ENCODE peak calls at places on chromosomes 16 and 17, in four cellular contexts. G is PC-3, X is DND-41, A is esophagus squamous epithelium. R is an unnamed sample. For H3K9me3, the result is how much of the 10 kb centered on the place peaks cover.

GRCh38 chr17:73283841-73284282 is 22.2 kb upstream of the CPSF4L start:
- DNase-seq in G (no peak), A (no peak), X (no peak), R (no peak)

GRCh38 chr16:64416232-64417010 is 705.4 kb downstream of the CDH11 start:
- DNase-seq in A (no peak), G (peak), X (no peak), R (no peak)

GRCh38 chr17:5034651-5035050 is 575 bp downstream of the SLC52A1 start:
- DNase-seq in X (no peak), G (no peak), A (no peak), R (no peak)

GRCh38 chr16:2769675-2770056 is 7.4 kb downstream of the ELOB start:
- DNase-seq in X (no peak), A (no peak), G (no peak), R (peak)

GRCh38 chr16:66621973-66622372 is 17.5 kb downstream of the CMTM3 start:
- DNase-seq in A (no peak), G (no peak), X (no peak), R (no peak)

GRCh38 chr17:17675925-17676534 is 5.2 kb upstream of the RAI1 start:
- DNase-seq in G (peak), X (peak), A (no peak), R (no peak)

GRCh38 chr17:8031950-8032349 is 6.9 kb upstream of the ALOX15B start:
- DNase-seq in G (no peak), X (no peak), A (no peak), R (no peak)

GRCh38 chr17:44374306-44375195 is 10.9 kb upstream of the FAM171A2 start:
- DNase-seq in G (no peak), X (no peak), A (no peak), R (no peak)

GRCh38 chr17:9104370-9105041 is 83.2 kb downstream of the NTN1 start:
- DNase-seq in A (no peak), X (no peak), G (no peak), R (no peak)

GRCh38 chr17:40598928-40599627 is 33.8 kb upstream of the CCR7 start:
- DNase-seq in X (no peak), G (no peak), A (no peak), R (no peak)

GRCh38 chr17:81535480-81536298 is 7.5 kb downstream of the FSCN2 start:
- DNase-seq in A (no peak), X (no peak), G (no peak), R (no peak)

GRCh38 chr17:81538651-81539570 is 10.7 kb downstream of the FSCN2 start:
- DNase-seq in A (no peak), G (no peak), X (no peak), R (no peak)

GRCh38 chr17:81536299-81537290 is 8.4 kb downstream of the FSCN2 start:
- DNase-seq in A (no peak), X (no peak), G (no peak), R (no peak)

GRCh38 chr17:81537856-81538555 is 9.8 kb downstream of the FSCN2 start:
- DNase-seq in A (no peak), G (no peak), X (no peak), R (no peak)

GRCh38 chr17:81537343-81537855 is 9.2 kb downstream of the FSCN2 start:
- DNase-seq in A (no peak), X (peak), G (peak), R (no peak)
- H3K4me3 ChIP-seq in A (no peak), X (no peak), G (no peak), R (no peak)

GRCh38 chr16:35909351-35909954 is 2450.0 kb downstream of the TP53TG3F start:
- DNase-seq in X (no peak), G (no peak), A (no peak), R (no peak)
- H3K9me3 ChIP-seq in X (under half), G (under half), A (under half), R (under half)

GRCh38 chr17:50904522-50905459 is 38.6 kb upstream of the TOB1 start:
- DNase-seq in G (peak), A (no peak), X (no peak), R (peak)
- H3K4me3 ChIP-seq in G (peak), A (peak), X (no peak), R (no peak)

GRCh38 chr16:35193956-35194355 is 1734.5 kb downstream of the TP53TG3F start:
- DNase-seq in G (no peak), A (no peak), X (no peak), R (no peak)
- H3K9me3 ChIP-seq in G (under half), A (under half), X (under half), R (under half)

DNA sequence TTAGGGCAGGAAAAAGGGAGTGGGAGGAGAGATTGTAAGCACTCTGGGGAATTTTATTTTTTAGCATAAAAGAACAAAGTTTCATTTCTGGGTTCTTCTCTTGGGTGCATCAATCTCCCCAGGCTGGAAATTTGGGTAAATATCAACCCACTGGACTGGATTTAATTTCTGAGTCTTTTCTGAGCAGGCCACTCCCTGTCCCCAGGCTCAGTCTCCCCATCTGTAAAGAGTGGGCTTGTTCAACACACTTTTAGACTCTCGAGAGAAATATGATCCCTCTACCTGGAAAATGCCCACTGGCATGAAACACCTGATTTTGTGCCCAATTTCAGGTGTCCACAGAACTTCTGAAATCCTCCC is 617 bp upstream of the VTN start:
- DNase-seq in A (no peak), G (no peak), X (no peak), R (no peak)
- H3K4me3 ChIP-seq in A (no peak), G (no peak), X (no peak), R (peak)